ENCODE peak calls at places on chromosomes 6 and 20, in eight cellular contexts. Q is spleen; R is activated T-cell treated with anti-CD3 and anti-CD28 coated beads for 1 hour; U is Karpas-422; D is stimulated activated CD4-positive, alpha-beta T cell treated with anti-CD3 and anti-CD28 coated beads, TNF-alpha, amount 100 ng/mL, for 1 hour; H is stromal cell of bone marrow; I is heart left ventricle; L is iPS-NIHi11. B is an unnamed sample.

GRCh38 chr6:88636871-88637270 is 326.5 kb downstream of the RNGTT start:
- DNase-seq in H (no peak), U (no peak), R (no peak), L (no peak), I (no peak), D (no peak), Q (no peak), B (no peak)

GRCh38 chr6:9140181-9140580 is 704.8 kb upstream of the SLC35B3 start:
- DNase-seq in R (no peak), D (no peak), Q (no peak), H (no peak), U (no peak), L (no peak), I (no peak), B (no peak)

GRCh38 chr6:153832543-153832942 is 206.5 kb upstream of the OPRM1 start:
- DNase-seq in H (no peak), L (no peak), Q (no peak), D (no peak), R (no peak), I (no peak), U (no peak), B (no peak)

GRCh38 chr20:7868108-7868507 is 72.2 kb downstream of the HAO1 start:
- DNase-seq in I (no peak), H (no peak), L (no peak), Q (no peak), R (no peak), U (no peak), D (no peak), B (no peak)

GRCh38 chr6:82619573-82619972 is 256.0 kb downstream of the TPBG start:
- DNase-seq in Q (no peak), U (no peak), H (no peak), I (no peak), R (no peak), D (no peak), L (no peak), B (no peak)

GRCh38 chr6:135325624-135326424 is 144.7 kb downstream of the MYB start:
- DNase-seq in R (no peak), U (no peak), D (no peak), I (no peak), H (no peak), Q (no peak), L (no peak), B (no peak)

GRCh38 chr6:1311400-1312192 is at the start of gene FOXQ1:
- DNase-seq in Q (peak; percentile 56), U (no peak), H (no peak), I (no peak), L (peak; percentile 72), R (no peak), D (no peak), B (no peak)

GRCh38 chr20:55888655-55889054 is 116.7 kb downstream of the CBLN4 start:
- DNase-seq in Q (no peak), D (no peak), I (no peak), R (no peak), U (no peak), L (no peak), H (no peak), B (no peak)

GRCh38 chr6:80872951-80873308 is 766.5 kb downstream of the BCKDHB start:
- DNase-seq in L (no peak), R (no peak), H (no peak), D (no peak), U (no peak), Q (no peak), I (no peak), B (no peak)

GRCh38 chr20:50048420-50049166 is 64.4 kb downstream of the UBE2V1 start:
- DNase-seq in H (peak; percentile 33), R (no peak), D (no peak), U (no peak), Q (no peak), I (no peak), L (no peak), B (no peak)

GRCh38 chr6:145139451-145139850 is 595.9 kb downstream of the EPM2A start:
- DNase-seq in L (no peak), R (no peak), D (no peak), H (peak; percentile 22), Q (no peak), I (no peak), U (no peak), B (no peak)

GRCh38 chr20:2816583-2817340 is 598 bp downstream of the TMEM239 start:
- DNase-seq in U (peak; percentile 88), L (peak; percentile 52), D (no peak), R (no peak), H (no peak), Q (no peak), I (no peak), B (peak; percentile 47)

GRCh38 chr6:132153221-132153896 is 202.2 kb upstream of the CCN2 start:
- DNase-seq in Q (no peak), D (no peak), H (peak; percentile 87), I (no peak), L (no peak), R (no peak), U (no peak), B (no peak)

GRCh38 chr6:146814148-146814750 is 215.5 kb downstream of the ADGB start:
- DNase-seq in I (no peak), D (no peak), U (no peak), H (no peak), L (no peak), R (no peak), Q (no peak), B (no peak)

GRCh38 chr20:41191562-41192500 is 54.5 kb downstream of the PLCG1 start:
- DNase-seq in R (no peak), U (no peak), I (no peak), D (no peak), H (no peak), L (no peak), Q (no peak), B (peak; percentile 36)

GRCh38 chr6:136117081-136117480 is 133.0 kb downstream of the MTFR2 start:
- DNase-seq in D (no peak), U (no peak), R (no peak), H (no peak), I (no peak), L (no peak), Q (no peak), B (no peak)

GRCh38 chr6:42400031-42400760 is 51.5 kb downstream of the TRERF1 start:
- DNase-seq in I (no peak), R (no peak), D (no peak), L (no peak), U (no peak), H (no peak), Q (no peak), B (no peak)

GRCh38 chr6:1825926-1826325 is 216.2 kb downstream of the FOXC1 start:
- DNase-seq in L (no peak), Q (no peak), D (no peak), R (no peak), U (no peak), H (no peak), I (no peak), B (no peak)

GRCh38 chr20:14434379-14435136 is 97.1 kb upstream of the FLRT3 start:
- DNase-seq in R (no peak), H (no peak), I (no peak), D (no peak), U (no peak), L (no peak), Q (no peak), B (no peak)